ENCODE peak calls at places on chromosomes 6 and 20, in nine cellular contexts. I is HFFc6, Y is pancreas, K is astrocyte of the spinal cord, B is neural crest cell, W is upper lobe of right lung, G is Panc1, N is Peyer's patch, D is mucosa of descending colon. V is an unnamed sample.

GRCh38 chr6:1190361-1190760 is 121.5 kb upstream of the FOXQ1 start:
- DNase-seq in I (peak), N (no peak), G (peak), W (no peak), Y (no peak), D (no peak), B (no peak), K (peak), V (no peak)

GRCh38 chr20:46631212-46631869 is 19.9 kb downstream of the SLC13A3 start:
- DNase-seq in I (no peak), Y (no peak), K (no peak), G (no peak), W (peak), N (no peak), B (no peak), D (no peak), V (no peak)

GRCh38 chr6:147131728-147132127 is 72.5 kb upstream of the STXBP5 start:
- DNase-seq in D (no peak), W (no peak), I (peak), Y (no peak), K (peak), B (no peak), G (no peak), N (no peak), V (no peak)

GRCh38 chr20:3115190-3116107 is 30.9 kb upstream of the AVP start:
- DNase-seq in B (peak), K (peak), N (no peak), W (no peak), D (no peak), Y (no peak), I (peak), G (no peak), V (no peak)

GRCh38 chr20:18979132-18979531 is 165.5 kb downstream of the SCP2D1 start:
- DNase-seq in K (no peak), Y (no peak), W (no peak), D (no peak), N (no peak), B (no peak), G (no peak), I (no peak), V (no peak)

GRCh38 chr6:18307006-18307405 is 42.7 kb upstream of the DEK start:
- DNase-seq in W (no peak), G (no peak), Y (no peak), D (no peak), I (peak), N (no peak), B (no peak), K (peak), V (no peak)

GRCh38 chr20:63395723-63396122 is 34.6 kb upstream of the CHRNA4 start:
- DNase-seq in G (no peak), N (no peak), B (no peak), D (no peak), Y (no peak), I (no peak), K (no peak), W (no peak), V (no peak)

GRCh38 chr6:9398794-9399373 is 963.5 kb upstream of the SLC35B3 start:
- DNase-seq in Y (peak), I (no peak), N (no peak), G (no peak), D (peak), W (no peak), B (no peak), K (no peak), V (no peak)

GRCh38 chr6:115733426-115733825 is 327.3 kb downstream of the FRK start:
- DNase-seq in B (no peak), N (no peak), I (no peak), D (no peak), W (no peak), G (no peak), Y (no peak), K (no peak), V (no peak)

GRCh38 chr20:44489931-44490330 is 14.3 kb downstream of the TTPAL start:
- DNase-seq in N (no peak), W (no peak), G (no peak), K (no peak), I (no peak), D (no peak), Y (no peak), B (no peak), V (no peak)

GRCh38 chr6:129059650-129060049 is 176.7 kb downstream of the LAMA2 start:
- DNase-seq in G (no peak), N (no peak), K (no peak), W (no peak), D (no peak), Y (no peak), B (no peak), I (no peak), V (no peak)

GRCh38 chr6:29447670-29448069 is 8.6 kb downstream of the OR10C1 start:
- DNase-seq in B (no peak), G (no peak), K (peak), N (no peak), Y (no peak), W (no peak), D (no peak), I (no peak), V (no peak)

GRCh38 chr6:145112711-145113148 is 622.6 kb downstream of the EPM2A start:
- DNase-seq in D (no peak), Y (no peak), I (peak), K (no peak), G (no peak), B (no peak), N (no peak), W (no peak), V (no peak)

GRCh38 chr20:35909176-35909575 is 45.1 kb downstream of the SCAND1 start:
- DNase-seq in D (no peak), I (no peak), B (no peak), Y (no peak), N (no peak), K (no peak), W (no peak), G (no peak), V (no peak)

GRCh38 chr6:157099912-157100593 is 223.3 kb downstream of the TMEM242 start:
- DNase-seq in G (no peak), Y (no peak), I (no peak), D (no peak), K (no peak), W (no peak), N (no peak), B (no peak), V (no peak)

GRCh38 chr6:47343631-47344421 is 34.1 kb upstream of the TNFRSF21 start:
- DNase-seq in G (no peak), W (no peak), K (no peak), D (no peak), Y (no peak), N (no peak), B (no peak), I (no peak), V (no peak)

GRCh38 chr6:80022803-80023202 is 18.4 kb downstream of the TTK start:
- DNase-seq in D (no peak), B (no peak), K (peak), Y (no peak), W (no peak), N (no peak), I (peak), G (no peak), V (no peak)

GRCh38 chr6:28816909-28817807 is 106.6 kb downstream of the TRIM27 start:
- DNase-seq in N (no peak), Y (no peak), I (peak), W (no peak), G (peak), D (no peak), K (peak), B (no peak), V (no peak)

GRCh38 chr20:60008130-60008808 is 50.0 kb downstream of the CDH26 start:
- DNase-seq in N (no peak), K (no peak), G (no peak), Y (no peak), D (no peak), I (no peak), W (peak), B (no peak), V (no peak)

GRCh38 chr6:39608652-39609345 is 116.4 kb downstream of the KIF6 start:
- DNase-seq in N (no peak), G (no peak), W (no peak), B (no peak), Y (no peak), D (no peak), I (no peak), K (no peak), V (no peak)

GRCh38 chr6:65231616-65232015 is 475.4 kb downstream of the EYS start:
- DNase-seq in B (no peak), G (no peak), Y (no peak), I (no peak), D (no peak), W (no peak), K (no peak), N (no peak), V (no peak)

GRCh38 chr20:52082612-52083011 is 109.0 kb downstream of the ZFP64 start:
- DNase-seq in Y (no peak), K (peak), W (no peak), I (no peak), B (no peak), G (no peak), D (no peak), N (no peak), V (no peak)

GRCh38 chr20:58713801-58714339 is 21.3 kb downstream of the NPEPL1 start:
- DNase-seq in Y (peak), G (no peak), K (no peak), N (no peak), B (no peak), D (peak), W (no peak), I (no peak), V (peak)

GRCh38 chr6:35016417-35017221 is 124.5 kb downstream of the TCP11 start:
- DNase-seq in W (no peak), G (no peak), K (peak), I (peak), D (no peak), B (no peak), N (no peak), Y (no peak), V (no peak)

GRCh38 chr20:25549866-25550477 is 35.4 kb downstream of the NINL start:
- DNase-seq in B (no peak), D (no peak), N (no peak), W (no peak), Y (no peak), I (no peak), K (peak), G (no peak), V (no peak)

GRCh38 chr20:62197321-62197720 is 14.5 kb downstream of the MTG2 start:
- DNase-seq in B (no peak), N (no peak), K (no peak), W (no peak), G (no peak), I (no peak), Y (peak), D (no peak), V (no peak)

GRCh38 chr6:121222656-121223055 is 111.6 kb downstream of the TBC1D32 start:
- DNase-seq in B (no peak), N (no peak), G (no peak), W (no peak), Y (no peak), D (no peak), K (peak), I (peak), V (no peak)
- TF ChIP-seq CTCF in B (peak), N (no peak), G (peak), W (peak), Y (no peak), D (no peak), K (no peak), I (peak), V (peak)

GRCh38 chr6:168263351-168263905 is 56.1 kb downstream of the DACT2 start:
- DNase-seq in Y (no peak), I (no peak), K (no peak), B (no peak), D (no peak), N (no peak), G (no peak), W (no peak), V (no peak)

GRCh38 chr6:168258795-168259194 is 60.8 kb downstream of the DACT2 start:
- DNase-seq in Y (no peak), N (no peak), W (no peak), B (no peak), G (no peak), I (no peak), K (no peak), D (no peak), V (no peak)

GRCh38 chr6:168264593-168265335 is 54.8 kb downstream of the DACT2 start:
- DNase-seq in I (no peak), G (no peak), N (no peak), B (no peak), Y (no peak), D (no peak), W (peak), K (no peak), V (no peak)

GRCh38 chr6:168260385-168260987 is 59.1 kb downstream of the DACT2 start:
- DNase-seq in G (no peak), B (no peak), Y (no peak), D (no peak), W (peak), I (no peak), N (peak), K (no peak), V (no peak)

DNA sequence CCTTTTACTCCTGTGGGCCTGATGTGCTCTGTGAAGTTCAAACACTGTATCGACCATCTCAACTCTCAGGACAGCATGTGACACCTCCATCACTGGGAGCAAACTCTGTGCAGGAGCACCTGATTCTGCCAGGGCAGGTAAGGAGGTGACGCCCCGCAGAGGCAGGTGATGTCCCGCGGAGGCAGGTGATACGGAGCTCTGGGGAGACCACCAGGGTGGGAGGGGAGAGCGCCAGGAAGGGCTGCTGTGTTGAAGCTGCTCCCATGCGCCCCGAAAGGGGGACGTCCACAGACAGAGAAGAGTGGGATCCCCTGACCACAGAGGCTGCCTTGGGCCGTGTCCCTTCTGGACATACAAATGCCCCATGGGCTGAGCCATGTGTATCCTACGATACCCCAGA is 58.3 kb downstream of the DACT2 start:
- DNase-seq in B (no peak), G (no peak), Y (no peak), W (peak), D (peak), N (no peak), K (no peak), I (no peak), V (no peak)
- TF ChIP-seq CTCF in B (no peak), G (no peak), Y (no peak), W (no peak), D (no peak), N (no peak), K (no peak), I (no peak), V (no peak)

GRCh38 chr6:37018152-37019064 is 13.0 kb downstream of the FGD2 start:
- DNase-seq in B (peak), W (peak), G (peak), D (peak), N (peak), Y (peak), K (peak), I (peak), V (peak)
- TF ChIP-seq CTCF in B (peak), W (peak), G (peak), D (peak), N (peak), Y (peak), K (peak), I (peak), V (peak)

GRCh38 chr20:43198607-43199006 is 8.9 kb upstream of the PTPRT start:
- DNase-seq in B (no peak), W (no peak), N (no peak), G (no peak), K (no peak), I (no peak), Y (no peak), D (no peak), V (no peak)

GRCh38 chr20:43191946-43192847 is 2.5 kb upstream of the PTPRT start:
- DNase-seq in I (no peak), N (no peak), Y (peak), W (no peak), G (no peak), K (no peak), D (no peak), B (peak), V (no peak)

GRCh38 chr20:43194187-43194586 is 4.5 kb upstream of the PTPRT start:
- DNase-seq in I (no peak), G (no peak), Y (no peak), D (no peak), B (no peak), W (no peak), N (no peak), K (no peak), V (no peak)

GRCh38 chr20:43193443-43193842 is 3.7 kb upstream of the PTPRT start:
- DNase-seq in D (no peak), W (no peak), G (no peak), N (no peak), I (no peak), Y (no peak), K (no peak), B (no peak), V (no peak)

GRCh38 chr20:43196243-43196642 is 6.5 kb upstream of the PTPRT start:
- DNase-seq in K (no peak), Y (no peak), I (no peak), N (no peak), W (no peak), B (no peak), G (no peak), D (no peak), V (no peak)
- TF ChIP-seq CTCF in K (no peak), Y (no peak), I (no peak), N (no peak), W (no peak), B (no peak), G (no peak), D (no peak), V (no peak)

GRCh38 chr6:159095561-159096095 is 50.8 kb upstream of the TAGAP start:
- DNase-seq in N (no peak), G (no peak), W (no peak), K (no peak), D (no peak), I (no peak), B (no peak), Y (no peak), V (no peak)
- TF ChIP-seq CTCF in N (no peak), G (no peak), W (no peak), K (no peak), D (no peak), I (no peak), B (no peak), Y (no peak), V (no peak)

DNA sequence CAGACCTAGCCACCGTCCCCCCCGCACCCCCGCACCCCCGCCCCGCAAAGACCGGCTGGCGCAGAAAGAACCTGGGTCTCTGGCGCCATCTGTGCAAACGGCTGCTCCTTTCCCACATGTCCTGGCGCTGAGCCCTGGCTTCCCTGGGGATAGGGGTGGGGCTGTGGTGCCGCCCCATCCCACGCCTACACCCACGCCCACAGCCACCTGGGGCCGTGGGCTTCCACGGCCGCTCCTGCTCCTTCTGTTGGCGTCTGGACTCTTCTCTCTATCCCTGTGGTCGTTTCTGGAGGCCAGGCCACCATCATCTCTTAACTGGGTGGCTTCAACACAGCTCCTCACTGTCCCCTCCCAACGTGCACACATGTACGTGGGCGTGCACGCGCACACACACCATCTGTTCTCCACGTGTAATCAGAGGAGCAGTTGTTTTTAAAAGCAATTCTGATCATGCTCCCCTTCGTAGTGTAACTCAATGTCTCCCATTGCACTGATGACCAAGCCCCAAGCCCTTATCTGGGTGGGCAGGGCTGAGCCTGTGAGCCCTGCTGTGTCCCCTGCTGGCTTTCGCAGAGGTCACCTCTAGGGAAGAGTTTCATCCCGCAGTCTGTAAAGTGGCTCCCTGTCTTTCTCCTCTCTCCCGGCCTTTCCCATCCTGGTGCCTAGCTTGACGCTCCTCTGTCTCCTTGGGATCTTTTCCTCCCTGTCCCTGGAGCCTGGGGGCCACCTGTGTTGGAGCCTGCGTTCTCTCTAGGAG is 31.9 kb upstream of the FAM83D start:
- DNase-seq in I (no peak), D (no peak), G (no peak), B (no peak), N (peak), W (no peak), K (no peak), Y (no peak), V (no peak)
- TF ChIP-seq CTCF in I (peak), D (no peak), G (no peak), B (peak), N (no peak), W (no peak), K (no peak), Y (no peak), V (peak)

DNA sequence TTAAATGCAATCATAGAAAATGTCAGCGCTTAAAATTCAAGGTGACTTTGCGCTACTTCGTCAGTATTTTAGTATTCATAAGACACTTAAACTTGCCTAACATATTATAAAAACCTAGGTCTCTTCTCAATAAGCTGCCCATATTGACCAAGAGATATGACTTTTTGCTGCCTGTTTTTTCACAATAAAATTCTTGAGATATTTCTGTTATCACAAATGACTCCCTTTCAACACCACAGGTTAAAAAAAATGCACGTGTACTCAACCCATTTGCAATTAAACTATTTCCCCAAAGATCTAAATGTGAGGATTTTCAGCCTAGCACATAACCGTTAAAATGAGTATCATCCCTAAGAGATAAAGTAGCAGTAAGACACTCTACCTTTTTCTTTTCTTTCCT is 10.7 kb downstream of the ATXN1 start:
- DNase-seq in K (no peak), D (no peak), Y (no peak), B (no peak), N (no peak), G (no peak), W (no peak), I (no peak), V (no peak)
- TF ChIP-seq CTCF in K (no peak), D (no peak), Y (no peak), B (no peak), N (no peak), G (no peak), W (no peak), I (no peak), V (no peak)